ENCODE peak calls at places on chromosomes 1 and 21, in seven cellular contexts. K, U, E, D, V, C and N are unnamed samples.

GRCh38 chr1:162305969-162306368 is 70.7 kb downstream of the SPATA46 start:
- DNase-seq in K (no peak), U (no peak), E (peak), D (no peak), V (no peak), C (no peak), N (no peak)

GRCh38 chr1:169859001-169859400 is 34.7 kb downstream of the SCYL3 start:
- DNase-seq in K (peak), U (no peak), E (no peak), D (no peak), V (no peak), C (peak), N (no peak)

GRCh38 chr21:42847726-42848125 is 31.6 kb downstream of the WDR4 start:
- DNase-seq in K (no peak), U (no peak), E (no peak), D (no peak), V (no peak), C (no peak), N (no peak)

GRCh38 chr1:64515427-64515826 is 45.5 kb downstream of the CACHD1 start:
- DNase-seq in K (no peak), U (no peak), E (peak), D (no peak), V (no peak), C (peak), N (peak)

GRCh38 chr1:67338642-67339041 is 31.0 kb downstream of the IL12RB2 start:
- DNase-seq in K (no peak), U (no peak), E (peak), D (no peak), V (no peak), C (peak), N (no peak)

GRCh38 chr1:59103457-59103856 is 193.4 kb upstream of the FGGY start:
- DNase-seq in K (no peak), U (no peak), E (no peak), D (no peak), V (no peak), C (no peak), N (no peak)

GRCh38 chr1:223664106-223664505 is 1.4 kb downstream of the CAPN8 start:
- DNase-seq in K (no peak), U (no peak), E (no peak), D (no peak), V (no peak), C (no peak), N (no peak)

GRCh38 chr1:158067651-158068050 is 74.2 kb downstream of the KIRREL1 start:
- DNase-seq in K (peak), U (no peak), E (peak), D (no peak), V (no peak), C (no peak), N (peak)

GRCh38 chr21:32412998-32413504 is 545 bp downstream of the EVA1C start:
- DNase-seq in K (no peak), U (no peak), E (no peak), D (no peak), V (no peak), C (no peak), N (no peak)

GRCh38 chr1:89605692-89606091 is 27.2 kb upstream of the LRRC8C start:
- DNase-seq in K (no peak), U (no peak), E (peak), D (no peak), V (no peak), C (peak), N (peak)

GRCh38 chr21:43928230-43928607 is 63.2 kb downstream of the AGPAT3 start:
- DNase-seq in K (no peak), U (no peak), E (no peak), D (no peak), V (no peak), C (no peak), N (no peak)

GRCh38 chr1:54498383-54499096 is 49.5 kb upstream of the ACOT11 start:
- DNase-seq in K (peak), U (no peak), E (no peak), D (no peak), V (no peak), C (no peak), N (peak)

GRCh38 chr1:31152181-31152768 is 86.8 kb upstream of the PUM1 start:
- DNase-seq in K (peak), U (no peak), E (peak), D (no peak), V (no peak), C (peak), N (peak)

GRCh38 chr1:174989540-174990181 is 10.1 kb upstream of the CACYBP start:
- DNase-seq in K (no peak), U (no peak), E (no peak), D (no peak), V (no peak), C (no peak), N (no peak)

GRCh38 chr1:201229771-201230635 is 39.4 kb downstream of the IGFN1 start:
- DNase-seq in K (peak), U (no peak), E (peak), D (no peak), V (peak), C (peak), N (no peak)

GRCh38 chr1:221839794-221840395 is 98.0 kb upstream of the DUSP10 start:
- DNase-seq in K (peak), U (no peak), E (peak), D (no peak), V (no peak), C (peak), N (peak)

GRCh38 chr1:226975259-226975908 is 35.3 kb downstream of the COQ8A start:
- DNase-seq in K (no peak), U (peak), E (no peak), D (peak), V (no peak), C (no peak), N (no peak)

GRCh38 chr1:54980528-54981241 is at the start of gene TMEM61:
- DNase-seq in K (no peak), U (peak), E (no peak), D (no peak), V (peak), C (peak), N (no peak)

GRCh38 chr1:120179420-120180348 is 3.4 kb upstream of the SEC22B start:
- DNase-seq in K (peak), U (peak), E (peak), D (peak), V (peak), C (peak), N (peak)

GRCh38 chr21:32248616-32249550 is 30.0 kb downstream of the MIS18A start:
- DNase-seq in K (no peak), U (no peak), E (peak), D (no peak), V (no peak), C (no peak), N (no peak)

GRCh38 chr21:35026617-35027557 is 22.2 kb downstream of the RUNX1 start:
- DNase-seq in K (peak), U (peak), E (peak), D (peak), V (peak), C (no peak), N (peak)

GRCh38 chr1:10710489-10710888 is 86.0 kb downstream of the CASZ1 start:
- DNase-seq in K (no peak), U (no peak), E (no peak), D (no peak), V (no peak), C (no peak), N (no peak)

GRCh38 chr1:62912028-62912638 is 128.2 kb downstream of the ATG4C start:
- DNase-seq in K (peak), U (no peak), E (peak), D (no peak), V (no peak), C (peak), N (peak)

GRCh38 chr1:212457740-212458338 is 25.1 kb downstream of the NENF start:
- DNase-seq in K (peak), U (peak), E (peak), D (peak), V (peak), C (peak), N (peak)

GRCh38 chr21:32770514-32771133 is 931 bp downstream of the PAXBP1 start:
- DNase-seq in K (peak), U (no peak), E (peak), D (peak), V (no peak), C (peak), N (peak)

GRCh38 chr1:160768295-160768657 is 27.7 kb upstream of the LY9 start:
- DNase-seq in K (peak), U (peak), E (no peak), D (no peak), V (peak), C (peak), N (peak)

GRCh38 chr1:174875306-174875705 is 124.4 kb upstream of the CACYBP start:
- DNase-seq in K (peak), U (peak), E (no peak), D (no peak), V (no peak), C (peak), N (no peak)

GRCh38 chr1:75588779-75589475 is 22.0 kb downstream of the SLC44A5 start:
- DNase-seq in K (no peak), U (no peak), E (no peak), D (no peak), V (no peak), C (no peak), N (no peak)

GRCh38 chr1:109628540-109629321 is 9.1 kb downstream of the AMPD2 start:
- DNase-seq in K (peak), U (no peak), E (peak), D (no peak), V (peak), C (peak), N (no peak)

GRCh38 chr1:29521438-29521715 is 285.1 kb downstream of the PTPRU start:
- DNase-seq in K (no peak), U (peak), E (no peak), D (no peak), V (no peak), C (no peak), N (no peak)

GRCh38 chr1:22031214-22031962 is 21.1 kb upstream of the CDC42 start:
- DNase-seq in K (no peak), U (no peak), E (no peak), D (no peak), V (no peak), C (no peak), N (peak)

GRCh38 chr1:33140153-33141149 is 41.4 kb downstream of the TRIM62 start:
- DNase-seq in K (peak), U (peak), E (peak), D (no peak), V (peak), C (no peak), N (peak)

GRCh38 chr1:210232524-210233215 is at the start of gene SERTAD4:
- DNase-seq in K (peak), U (peak), E (no peak), D (peak), V (peak), C (peak), N (peak)
- H3K9ac ChIP-seq in K (peak), U (peak), E (no peak), D (peak), V (no peak), C (peak), N (peak)

DNA sequence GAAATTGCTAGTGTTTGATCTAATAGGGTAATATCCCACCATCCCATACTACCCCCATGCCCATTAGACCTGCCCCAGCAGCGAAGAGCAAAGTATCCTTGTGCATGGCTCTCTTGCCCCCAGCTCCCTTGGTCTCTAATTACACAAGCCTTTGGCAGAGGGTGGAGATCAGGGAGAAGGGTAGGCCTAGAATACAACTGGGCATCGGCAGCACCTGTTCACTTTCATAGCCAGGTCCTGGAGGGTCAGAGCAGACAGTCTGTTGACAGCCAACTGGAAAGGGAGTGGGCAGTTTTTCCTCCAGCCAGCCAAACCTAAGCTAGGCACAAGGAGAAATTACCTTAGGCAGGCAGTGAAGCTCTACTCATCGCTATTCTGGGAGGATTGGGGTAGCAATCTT is 2.7 kb upstream of the PIGC start:
- DNase-seq in K (no peak), U (no peak), E (no peak), D (no peak), V (no peak), C (no peak), N (no peak)
- H2AK5ac ChIP-seq in K (no peak), U (no peak), E (no peak), D (no peak), V (no peak), C (peak), N (peak)

GRCh38 chr1:233442392-233442791 is 114.9 kb downstream of the MAP3K21 start:
- DNase-seq in K (no peak), U (no peak), E (no peak), D (no peak), V (no peak), C (no peak), N (no peak)
- H3K23ac ChIP-seq in K (no peak), U (no peak), E (no peak), D (no peak), V (no peak), C (no peak), N (no peak)

GRCh38 chr21:36477559-36477958 is 2.4 kb downstream of the CLDN14 start:
- DNase-seq in K (no peak), U (no peak), E (no peak), D (no peak), V (no peak), C (no peak), N (no peak)

GRCh38 chr21:36479415-36480402 is at the start of gene CLDN14:
- DNase-seq in K (no peak), U (no peak), E (peak), D (no peak), V (no peak), C (peak), N (no peak)

GRCh38 chr21:36477001-36477400 is 2.9 kb downstream of the CLDN14 start:
- DNase-seq in K (no peak), U (no peak), E (no peak), D (no peak), V (no peak), C (no peak), N (peak)

GRCh38 chr21:36478941-36479340 is 981 bp downstream of the CLDN14 start:
- DNase-seq in K (peak), U (peak), E (no peak), D (no peak), V (peak), C (peak), N (no peak)

GRCh38 chr21:36478207-36478701 is 1.7 kb downstream of the CLDN14 start:
- DNase-seq in K (peak), U (no peak), E (peak), D (no peak), V (no peak), C (peak), N (peak)
- H3K9ac ChIP-seq in K (no peak), U (no peak), E (no peak), D (no peak), V (no peak), C (no peak), N (no peak)